ENCODE peak calls at places on chromosome 2, in seven cellular contexts. B, C, W, N, J, D and M are unnamed samples.

GRCh38 chr2:239322414-239323086 is 78.3 kb downstream of the HDAC4 start:
- DNase-seq in C (peak), D (no peak), J (peak), N (peak), B (peak), W (peak), M (no peak)

GRCh38 chr2:11871421-11871820 is 125.0 kb downstream of the LPIN1 start:
- DNase-seq in C (no peak), B (no peak), W (no peak), N (no peak), D (no peak), J (no peak), M (no peak)

GRCh38 chr2:170321526-170321925 is 143.6 kb downstream of the MYO3B start:
- DNase-seq in N (no peak), C (no peak), D (no peak), J (no peak), W (no peak), B (no peak), M (no peak)

GRCh38 chr2:209305746-209306196 is 118.1 kb upstream of the MAP2 start:
- DNase-seq in N (no peak), C (no peak), B (no peak), W (no peak), D (no peak), J (no peak), M (no peak)

GRCh38 chr2:147989809-147990403 is 30.6 kb downstream of the ORC4 start:
- DNase-seq in N (peak), B (peak), J (peak), C (peak), W (peak), D (no peak), M (no peak)

GRCh38 chr2:203973000-203973399 is 36.4 kb downstream of the ICOS start:
- DNase-seq in W (no peak), J (no peak), C (no peak), D (no peak), B (no peak), N (no peak), M (no peak)

GRCh38 chr2:223914349-223914748 is 30.8 kb downstream of the WDFY1 start:
- DNase-seq in N (no peak), B (no peak), D (no peak), J (no peak), C (no peak), W (no peak), M (no peak)

GRCh38 chr2:43513216-43513615 is 82.6 kb downstream of the THADA start:
- DNase-seq in J (peak), N (peak), W (no peak), D (no peak), C (peak), B (peak), M (no peak)

GRCh38 chr2:47867205-47867604 is 39.1 kb downstream of the FBXO11 start:
- DNase-seq in N (peak), B (peak), W (peak), D (no peak), J (peak), C (peak), M (no peak)

GRCh38 chr2:234988491-234988890 is 36.7 kb downstream of the SH3BP4 start:
- DNase-seq in C (no peak), N (no peak), W (no peak), J (no peak), D (no peak), B (no peak), M (no peak)

GRCh38 chr2:4903676-4904348 is 788.4 kb upstream of the SOX11 start:
- DNase-seq in W (no peak), D (no peak), C (no peak), B (no peak), N (no peak), J (no peak), M (no peak)

GRCh38 chr2:17208511-17208910 is 309.7 kb downstream of the RAD51AP2 start:
- DNase-seq in W (peak), D (no peak), C (no peak), N (peak), B (no peak), J (peak), M (no peak)

GRCh38 chr2:223469270-223470057 is 132.7 kb downstream of the SCG2 start:
- DNase-seq in C (peak), D (no peak), W (peak), B (peak), N (peak), J (peak), M (no peak)

GRCh38 chr2:218908721-218909619 is 28.3 kb downstream of the WNT10A start:
- DNase-seq in N (peak), D (peak), J (peak), W (peak), C (no peak), B (peak), M (peak)

GRCh38 chr2:160471950-160472349 is 21.7 kb downstream of the RBMS1 start:
- DNase-seq in B (no peak), D (no peak), J (peak), C (no peak), N (peak), W (no peak), M (no peak)

GRCh38 chr2:48587560-48587959 is 30.1 kb upstream of the GTF2A1L start:
- DNase-seq in B (no peak), C (no peak), W (no peak), N (no peak), D (no peak), J (no peak), M (no peak)

GRCh38 chr2:224909885-224910517 is 132.3 kb downstream of the DOCK10 start:
- DNase-seq in W (peak), B (peak), N (peak), C (peak), D (no peak), J (peak), M (peak)

GRCh38 chr2:117128471-117128870 is 686.0 kb upstream of the DDX18 start:
- DNase-seq in N (no peak), J (peak), D (no peak), B (no peak), C (no peak), W (no peak), M (no peak)

GRCh38 chr2:162344617-162344950 is 652 bp downstream of the GCA start:
- DNase-seq in W (no peak), C (no peak), D (no peak), N (peak), B (no peak), J (no peak), M (no peak)

GRCh38 chr2:98572211-98572610 is 36.1 kb downstream of the COA5 start:
- DNase-seq in N (no peak), B (no peak), C (no peak), W (no peak), D (no peak), J (no peak), M (no peak)

GRCh38 chr2:152466925-152467676 is 132.1 kb downstream of the FMNL2 start:
- DNase-seq in W (no peak), D (no peak), B (peak), N (peak), J (peak), C (no peak), M (peak)

GRCh38 chr2:149388120-149388816 is 57.9 kb downstream of the LYPD6 start:
- DNase-seq in N (peak), B (no peak), J (no peak), C (no peak), W (no peak), D (no peak), M (no peak)

GRCh38 chr2:40400336-40400953 is 51.4 kb downstream of the SLC8A1 start:
- DNase-seq in B (peak), N (peak), D (no peak), C (no peak), W (peak), J (no peak), M (no peak)

GRCh38 chr2:72920317-72921087 is 3.2 kb downstream of the EMX1 start:
- DNase-seq in B (peak), J (peak), W (no peak), N (peak), D (no peak), C (no peak), M (no peak)

GRCh38 chr2:202758638-202759037 is 112.9 kb downstream of the ICA1L start:
- DNase-seq in N (no peak), D (no peak), B (no peak), C (no peak), J (peak), W (no peak), M (no peak)

GRCh38 chr2:85795331-85796045 is 41.7 kb downstream of the ATOH8 start:
- DNase-seq in D (no peak), N (no peak), W (no peak), C (no peak), B (no peak), J (no peak), M (no peak)

GRCh38 chr2:8592736-8593135 is 89.1 kb upstream of the ID2 start:
- DNase-seq in W (no peak), N (no peak), J (no peak), B (peak), C (no peak), D (no peak), M (no peak)

GRCh38 chr2:79428745-79429144 is 84.1 kb upstream of the CTNNA2 start:
- DNase-seq in N (no peak), W (no peak), J (no peak), D (no peak), B (no peak), C (no peak), M (no peak)

GRCh38 chr2:219109468-219109867 is 48.7 kb upstream of the IHH start:
- DNase-seq in B (no peak), D (peak), W (no peak), C (no peak), J (no peak), N (no peak), M (peak)

GRCh38 chr2:47269316-47270232 is 114.5 kb upstream of the STPG4 start:
- DNase-seq in D (no peak), N (peak), J (peak), W (peak), B (peak), C (peak), M (peak)

GRCh38 chr2:170115501-170116229 is 62.3 kb upstream of the MYO3B start:
- DNase-seq in C (no peak), J (no peak), D (no peak), B (no peak), W (no peak), N (no peak), M (no peak)

GRCh38 chr2:172726172-172726735 is 9.4 kb upstream of the RAPGEF4 start:
- DNase-seq in N (no peak), B (no peak), J (peak), C (no peak), D (no peak), W (no peak), M (no peak)

GRCh38 chr2:140122001-140122400 is 1341.8 kb upstream of the NXPH2 start:
- DNase-seq in D (no peak), C (no peak), N (no peak), B (no peak), J (peak), W (peak), M (no peak)

GRCh38 chr2:9675369-9676351 is 44.9 kb upstream of the YWHAQ start:
- DNase-seq in J (peak), D (no peak), C (peak), W (peak), N (peak), B (peak), M (no peak)